ENCODE peak calls at places on chromosome 5, in ten cellular contexts. S is heart left ventricle, U is HCT116, M is body of pancreas, Z is IMR-90, X is right lobe of liver, Q is gastrocnemius medialis, H is stomach, L is A549, Y is breast epithelium. C is an unnamed sample.

GRCh38 chr5:58545912-58546311 is 37.0 kb upstream of the RAB3C start:
- DNase-seq in S (no peak), U (no peak), M (no peak), Z (no peak), X (no peak), Q (no peak), H (no peak), L (peak), Y (no peak), C (no peak)

GRCh38 chr5:17996002-17996401 is 361.7 kb downstream of the TAF11L14 start:
- DNase-seq in S (no peak), U (no peak), M (no peak), Z (no peak), X (no peak), Q (no peak), H (no peak), L (no peak), Y (no peak), C (peak)

GRCh38 chr5:136011427-136012001 is 17.3 kb upstream of the TGFBI start:
- DNase-seq in S (no peak), U (peak), M (no peak), Z (peak), X (no peak), Q (no peak), H (no peak), L (peak), Y (no peak), C (no peak)

GRCh38 chr5:83294246-83294645 is 177.3 kb upstream of the VCAN start:
- DNase-seq in S (no peak), U (no peak), M (no peak), Z (no peak), X (no peak), Q (no peak), H (no peak), L (no peak), Y (no peak), C (no peak)

GRCh38 chr5:153672347-153673090 is 182.0 kb downstream of the GRIA1 start:
- DNase-seq in S (no peak), U (no peak), M (no peak), Z (no peak), X (no peak), Q (no peak), H (no peak), L (no peak), Y (no peak), C (no peak)

GRCh38 chr5:90037646-90038045 is 371.9 kb downstream of the CETN3 start:
- DNase-seq in S (peak), U (no peak), M (no peak), Z (peak), X (no peak), Q (no peak), H (no peak), L (no peak), Y (no peak), C (no peak)

GRCh38 chr5:138459311-138459710 is 6.0 kb upstream of the EGR1 start:
- DNase-seq in S (peak), U (no peak), M (no peak), Z (no peak), X (no peak), Q (no peak), H (peak), L (no peak), Y (no peak), C (no peak)

GRCh38 chr5:110401881-110402280 is 324.6 kb downstream of the TMEM232 start:
- DNase-seq in S (no peak), U (no peak), M (no peak), Z (no peak), X (no peak), Q (no peak), H (no peak), L (no peak), Y (no peak), C (no peak)

GRCh38 chr5:68730220-68731010 is 363.4 kb upstream of the SLC30A5 start:
- DNase-seq in S (peak), U (no peak), M (peak), Z (peak), X (no peak), Q (peak), H (no peak), L (no peak), Y (no peak), C (no peak)

GRCh38 chr5:27008604-27009564 is 29.5 kb downstream of the CDH9 start:
- DNase-seq in S (no peak), U (no peak), M (no peak), Z (no peak), X (no peak), Q (no peak), H (no peak), L (no peak), Y (no peak), C (no peak)

GRCh38 chr5:142779163-142779562 is 9.0 kb downstream of the ARHGAP26 start:
- DNase-seq in S (peak), U (no peak), M (no peak), Z (no peak), X (no peak), Q (no peak), H (no peak), L (no peak), Y (no peak), C (no peak)

GRCh38 chr5:10466446-10467073 is 24.9 kb downstream of the ROPN1L start:
- DNase-seq in S (no peak), U (no peak), M (no peak), Z (no peak), X (no peak), Q (no peak), H (no peak), L (no peak), Y (no peak), C (no peak)

GRCh38 chr5:53712327-53712726 is 151.9 kb downstream of the NDUFS4 start:
- DNase-seq in S (no peak), U (no peak), M (no peak), Z (no peak), X (no peak), Q (no peak), H (no peak), L (no peak), Y (no peak), C (no peak)

GRCh38 chr5:168467755-168468280 is 18.5 kb upstream of the RARS1 start:
- DNase-seq in S (no peak), U (no peak), M (no peak), Z (no peak), X (no peak), Q (no peak), H (no peak), L (no peak), Y (no peak), C (no peak)

GRCh38 chr5:142720561-142721275 is 34.8 kb upstream of the FGF1 start:
- DNase-seq in S (no peak), U (no peak), M (peak), Z (peak), X (peak), Q (peak), H (peak), L (no peak), Y (peak), C (no peak)

GRCh38 chr5:96049398-96050272 is 88.0 kb upstream of the ELL2 start:
- DNase-seq in S (no peak), U (no peak), M (no peak), Z (peak), X (no peak), Q (no peak), H (no peak), L (no peak), Y (no peak), C (peak)

GRCh38 chr5:173056783-173057061 is 570 bp downstream of the CREBRF start:
- DNase-seq in S (no peak), U (no peak), M (no peak), Z (no peak), X (no peak), Q (no peak), H (no peak), L (peak), Y (no peak), C (no peak)

GRCh38 chr5:104576677-104577076 is 1014.1 kb upstream of the NUDT12 start:
- DNase-seq in S (no peak), U (no peak), M (no peak), Z (no peak), X (no peak), Q (no peak), H (no peak), L (no peak), Y (no peak), C (no peak)

GRCh38 chr5:180130876-180131740 is 59.5 kb upstream of the RNF130 start:
- DNase-seq in S (no peak), U (no peak), M (no peak), Z (no peak), X (no peak), Q (no peak), H (peak), L (no peak), Y (peak), C (no peak)

GRCh38 chr5:132500931-132501628 is 10.5 kb upstream of the IRF1 start:
- DNase-seq in S (peak), U (no peak), M (peak), Z (peak), X (peak), Q (peak), H (peak), L (peak), Y (no peak), C (peak)

GRCh38 chr5:143435207-143435657 is 31.7 kb upstream of the NR3C1 start:
- DNase-seq in S (peak), U (no peak), M (no peak), Z (peak), X (peak), Q (peak), H (no peak), L (no peak), Y (no peak), C (no peak)

GRCh38 chr5:126004636-126005035 is 418.6 kb upstream of the GRAMD2B start:
- DNase-seq in S (no peak), U (no peak), M (no peak), Z (no peak), X (no peak), Q (no peak), H (no peak), L (no peak), Y (no peak), C (no peak)

GRCh38 chr5:172049226-172049796 is 42.9 kb upstream of the FBXW11 start:
- DNase-seq in S (no peak), U (no peak), M (no peak), Z (no peak), X (no peak), Q (no peak), H (no peak), L (no peak), Y (no peak), C (no peak)

GRCh38 chr5:24510523-24510988 is 134.2 kb downstream of the CDH10 start:
- DNase-seq in S (no peak), U (no peak), M (no peak), Z (no peak), X (no peak), Q (no peak), H (no peak), L (no peak), Y (no peak), C (no peak)

GRCh38 chr5:174615986-174616500 is 108.3 kb upstream of the MSX2 start:
- DNase-seq in S (no peak), U (no peak), M (no peak), Z (no peak), X (no peak), Q (no peak), H (no peak), L (no peak), Y (no peak), C (no peak)

GRCh38 chr5:41787257-41787656 is 83.0 kb downstream of the OXCT1 start:
- DNase-seq in S (no peak), U (no peak), M (no peak), Z (peak), X (no peak), Q (no peak), H (no peak), L (no peak), Y (no peak), C (no peak)

GRCh38 chr5:75640395-75640794 is 29.1 kb downstream of the ANKDD1B start:
- DNase-seq in S (no peak), U (peak), M (no peak), Z (peak), X (no peak), Q (no peak), H (no peak), L (no peak), Y (no peak), C (no peak)

GRCh38 chr5:74762599-74762998 is 4.3 kb downstream of the GFM2 start:
- DNase-seq in S (no peak), U (peak), M (no peak), Z (peak), X (no peak), Q (no peak), H (no peak), L (peak), Y (no peak), C (peak)

GRCh38 chr5:18314192-18314778 is 680.0 kb downstream of the TAF11L14 start:
- DNase-seq in S (no peak), U (peak), M (no peak), Z (peak), X (no peak), Q (no peak), H (no peak), L (peak), Y (no peak), C (peak)

GRCh38 chr5:115262066-115262404 is 642 bp downstream of the PGGT1B start:
- DNase-seq in S (no peak), U (no peak), M (no peak), Z (peak), X (no peak), Q (no peak), H (no peak), L (peak), Y (no peak), C (peak)
- TF ChIP-seq POLR2A in S (no peak), U (no peak), M (no peak), Z (no peak), X (no peak), Q (no peak), H (no peak), L (no peak), Y (no peak), C (no peak)

GRCh38 chr5:177412603-177413233 is 3.4 kb upstream of the F12 start:
- DNase-seq in S (no peak), U (no peak), M (no peak), Z (no peak), X (peak), Q (no peak), H (no peak), L (no peak), Y (no peak), C (no peak)
- TF ChIP-seq POLR2A in S (no peak), U (no peak), M (no peak), Z (no peak), X (no peak), Q (no peak), H (no peak), L (no peak), Y (no peak), C (no peak)

DNA sequence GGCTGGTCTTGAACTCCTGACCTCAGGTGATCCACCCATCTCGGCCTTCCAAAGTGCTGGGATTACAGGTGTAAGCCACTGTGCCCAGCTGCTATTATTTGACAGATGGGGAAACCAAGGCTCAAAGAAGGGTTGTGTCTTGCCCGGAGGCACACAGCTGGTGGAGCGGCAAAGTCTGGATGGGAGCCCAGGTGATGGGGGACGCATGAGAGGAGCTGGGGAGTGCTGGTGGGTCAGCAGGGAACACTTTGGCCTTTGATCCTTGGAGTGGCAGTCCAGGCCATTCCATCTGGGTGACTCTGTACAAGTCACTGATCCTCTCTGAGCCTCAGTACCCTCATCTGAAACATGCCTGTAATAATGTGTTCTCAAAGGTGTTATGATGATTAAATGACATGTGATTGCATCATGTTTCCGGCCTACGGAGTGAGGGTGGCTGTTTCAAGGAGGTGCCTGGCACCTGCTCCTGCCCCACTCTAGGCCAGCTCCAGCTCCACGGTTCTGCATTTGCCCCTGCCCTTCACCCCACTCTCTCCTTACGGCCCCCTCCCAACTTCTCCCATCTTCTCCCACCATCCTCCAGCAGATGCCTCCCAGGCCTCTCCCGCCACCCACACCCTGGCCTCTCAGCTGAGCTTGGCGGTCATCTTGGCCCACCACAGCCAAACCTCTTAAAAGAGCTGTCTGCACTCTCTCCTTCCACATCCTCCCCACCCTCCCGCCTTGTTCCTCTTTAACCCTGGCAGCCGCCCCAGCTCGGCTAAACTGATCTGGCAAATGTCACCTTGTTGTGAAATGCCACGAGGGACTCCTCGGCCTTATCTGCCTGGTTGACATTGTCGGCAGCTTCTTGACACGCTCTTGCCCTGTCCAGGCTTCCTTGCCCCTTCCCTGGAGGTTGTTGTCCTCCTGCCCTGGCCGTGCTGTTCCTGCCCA is 5.5 kb upstream of the DBN1 start:
- DNase-seq in S (peak), U (no peak), M (peak), Z (peak), X (peak), Q (peak), H (peak), L (no peak), Y (no peak), C (peak)
- TF ChIP-seq POLR2A in S (no peak), U (no peak), M (no peak), Z (peak), X (no peak), Q (no peak), H (no peak), L (no peak), Y (no peak), C (peak)

GRCh38 chr5:150236981-150237754 is 47.3 kb downstream of the SLC6A7 start:
- DNase-seq in S (no peak), U (no peak), M (no peak), Z (no peak), X (no peak), Q (no peak), H (no peak), L (no peak), Y (no peak), C (no peak)
- TF ChIP-seq POLR2A in S (no peak), U (no peak), M (no peak), Z (no peak), X (no peak), Q (no peak), H (no peak), L (no peak), Y (no peak), C (no peak)

DNA sequence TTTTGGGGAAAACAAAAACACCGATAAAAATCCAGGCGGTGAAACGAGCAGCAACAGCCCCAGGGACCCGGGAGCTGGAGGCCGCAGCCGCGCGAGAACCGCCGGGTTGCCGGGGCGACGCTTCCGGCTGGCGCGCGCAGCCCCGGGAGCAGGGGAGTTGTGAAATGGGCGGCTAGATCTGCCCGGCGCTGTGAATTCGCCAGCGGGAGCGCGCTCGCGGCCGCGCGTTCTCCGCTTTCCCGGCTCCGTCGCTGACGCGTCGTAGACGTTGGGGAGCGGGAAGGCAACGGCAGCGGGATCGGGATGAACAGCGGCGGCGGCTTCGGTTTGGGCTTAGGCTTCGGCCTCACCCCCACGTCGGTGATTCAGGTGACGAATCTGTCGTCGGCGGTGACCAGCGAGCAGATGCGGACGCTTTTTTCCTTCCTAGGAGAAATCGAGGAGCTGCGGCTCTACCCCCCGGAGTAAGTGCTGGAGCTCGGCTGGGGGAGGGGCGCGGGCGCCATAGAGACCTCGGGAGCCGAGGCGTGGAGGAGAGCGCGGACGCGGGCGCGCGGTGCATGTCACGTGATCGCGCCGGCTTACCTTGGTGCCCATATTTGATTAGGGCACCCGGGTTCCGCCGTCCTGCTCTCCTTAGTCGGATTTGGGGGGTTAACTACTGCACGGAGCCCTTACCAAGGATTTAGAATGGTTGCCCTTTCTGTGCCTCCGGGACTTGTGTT is at the start of gene SREK1:
- DNase-seq in S (peak), U (peak), M (peak), Z (peak), X (peak), Q (peak), H (peak), L (peak), Y (peak), C (peak)
- TF ChIP-seq POLR2A in S (no peak), U (peak), M (peak), Z (peak), X (peak), Q (peak), H (peak), L (peak), Y (peak), C (peak)

DNA sequence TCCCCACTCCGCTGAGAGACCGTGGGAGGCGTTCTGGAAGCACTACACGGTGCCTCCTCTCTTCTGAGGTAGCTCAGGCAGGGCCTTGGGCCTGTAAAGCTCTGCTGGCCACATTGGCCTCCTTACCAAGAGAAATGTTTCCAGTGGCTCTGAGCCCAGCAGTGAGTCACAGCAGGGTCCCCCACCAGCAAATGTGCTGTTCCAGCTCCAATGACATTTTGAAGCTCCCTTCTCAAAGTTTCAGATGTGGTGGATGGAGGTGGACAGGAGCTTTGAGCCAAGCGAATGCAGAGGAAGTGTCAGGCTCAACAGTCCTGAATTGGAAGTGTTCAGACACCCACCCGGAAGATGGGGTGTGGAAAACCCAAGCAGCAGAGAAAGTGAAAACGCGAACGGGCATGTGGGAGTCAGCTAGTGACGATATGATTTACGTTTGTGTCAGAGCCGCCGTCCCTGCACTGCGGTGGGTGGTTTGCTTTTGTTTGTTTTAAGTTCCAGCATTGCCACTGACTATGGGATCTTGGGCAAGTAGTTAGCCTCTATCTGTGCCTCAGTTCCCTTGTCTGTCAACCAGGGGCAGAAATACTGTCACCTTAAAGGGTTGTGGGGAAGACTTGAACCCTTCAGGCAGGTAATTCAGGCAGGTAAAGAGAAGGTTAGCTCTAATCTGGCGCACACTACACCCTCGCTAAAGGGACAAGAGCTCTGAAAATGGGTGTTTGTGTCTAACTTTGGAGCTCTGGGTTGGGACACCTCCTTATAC is 38.2 kb downstream of the C5orf15 start:
- DNase-seq in S (no peak), U (no peak), M (no peak), Z (peak), X (no peak), Q (no peak), H (no peak), L (no peak), Y (no peak), C (peak)
- TF ChIP-seq POLR2A in S (no peak), U (no peak), M (no peak), Z (no peak), X (no peak), Q (no peak), H (no peak), L (no peak), Y (no peak), C (no peak)